ENCODE peak calls at places on chromosomes 2 and 18, in eight cellular contexts. D, E, F, Y, O, P, W and A are unnamed samples.

GRCh38 chr2:128316777-128317185 is 1.9 kb downstream of the HS6ST1 start:
- DNase-seq in D (peak; percentile 3), E (no peak), F (no peak), Y (no peak), O (peak; percentile 6), P (no peak), W (no peak), A (no peak)

GRCh38 chr18:74892066-74892627 is 294.5 kb downstream of the ZNF407 start:
- DNase-seq in D (no peak), E (no peak), F (no peak), Y (no peak), O (no peak), P (no peak), W (no peak), A (no peak)

GRCh38 chr2:180980943-180981898 is 816 bp downstream of the UBE2E3 start:
- DNase-seq in D (no peak), E (peak; percentile 53), F (peak; percentile 22), Y (peak; percentile 43), O (peak; percentile 43), P (peak; percentile 39), W (peak; percentile 13), A (no peak)

GRCh38 chr2:203427061-203427460 is 98.9 kb downstream of the ABI2 start:
- DNase-seq in D (no peak), E (no peak), F (no peak), Y (no peak), O (peak; percentile 40), P (no peak), W (no peak), A (no peak)

GRCh38 chr2:149329068-149329467 is 1.3 kb upstream of the LYPD6 start:
- DNase-seq in D (peak; percentile 47), E (no peak), F (no peak), Y (no peak), O (peak; percentile 44), P (no peak), W (no peak), A (no peak)

GRCh38 chr18:9101730-9102390 is 639 bp upstream of the NDUFV2 start:
- DNase-seq in D (no peak), E (no peak), F (no peak), Y (peak; percentile 51), O (peak; percentile 87), P (peak; percentile 2), W (no peak), A (no peak)

GRCh38 chr2:3606370-3607124 is 11.6 kb downstream of the COLEC11 start:
- DNase-seq in D (no peak), E (no peak), F (no peak), Y (peak; percentile 40), O (no peak), P (no peak), W (no peak), A (peak; percentile 84)

GRCh38 chr2:229408356-229408755 is 137.3 kb upstream of the PID1 start:
- DNase-seq in D (no peak), E (no peak), F (no peak), Y (no peak), O (peak; percentile 92), P (no peak), W (no peak), A (no peak)

GRCh38 chr2:240374085-240374907 is 61.2 kb upstream of the GPC1 start:
- DNase-seq in D (no peak), E (peak; percentile 12), F (peak; percentile 64), Y (no peak), O (peak; percentile 77), P (no peak), W (no peak), A (no peak)

GRCh38 chr2:233758168-233758567 is 1.9 kb upstream of the UGT1A1 start:
- DNase-seq in D (no peak), E (no peak), F (no peak), Y (no peak), O (no peak), P (no peak), W (no peak), A (no peak)

GRCh38 chr2:149213764-149214493 is 116.5 kb upstream of the LYPD6 start:
- DNase-seq in D (no peak), E (no peak), F (no peak), Y (no peak), O (peak; percentile 9), P (no peak), W (no peak), A (no peak)

GRCh38 chr2:96537734-96538486 is 1.4 kb downstream of the ARID5A start:
- DNase-seq in D (no peak), E (no peak), F (no peak), Y (peak; percentile 68), O (no peak), P (no peak), W (peak; percentile 53), A (no peak)

GRCh38 chr18:32259553-32259952 is 69.7 kb downstream of the MEP1B start:
- DNase-seq in D (no peak), E (no peak), F (no peak), Y (no peak), O (no peak), P (no peak), W (no peak), A (no peak)

GRCh38 chr2:98012561-98012979 is 16.8 kb upstream of the TMEM131 start:
- DNase-seq in D (no peak), E (no peak), F (no peak), Y (no peak), O (no peak), P (no peak), W (no peak), A (no peak)

GRCh38 chr2:241563981-241564595 is 5.5 kb downstream of the BOK start:
- DNase-seq in D (no peak), E (no peak), F (no peak), Y (no peak), O (no peak), P (no peak), W (no peak), A (no peak)

GRCh38 chr2:17422066-17422465 is 96.2 kb downstream of the RAD51AP2 start:
- DNase-seq in D (no peak), E (no peak), F (no peak), Y (no peak), O (peak; percentile 79), P (no peak), W (no peak), A (no peak)

GRCh38 chr2:196268022-196268421 is 96.6 kb upstream of the STK17B start:
- DNase-seq in D (no peak), E (no peak), F (no peak), Y (no peak), O (no peak), P (no peak), W (no peak), A (no peak)

GRCh38 chr2:69770193-69770702 is 28.3 kb downstream of the ANXA4 start:
- DNase-seq in D (no peak), E (no peak), F (no peak), Y (peak; percentile 71), O (peak; percentile 87), P (no peak), W (no peak), A (no peak)